ENCODE peak calls at places on chromosomes 7 and 10, in seven cellular contexts. F, G, Z, W, Y, K and T are unnamed samples.

GRCh38 chr7:139494835-139495568 is 11.5 kb upstream of the KLRG2 start:
- DNase-seq in F (no peak), G (no peak), Z (no peak), W (no peak), Y (no peak), K (no peak), T (no peak)

GRCh38 chr7:100852048-100852872 is at the start of gene SLC12A9:
- DNase-seq in F (peak; percentile 90), G (peak; percentile 85), Z (peak; percentile 81), W (peak; percentile 98), Y (peak; percentile 83), K (peak; percentile 89), T (peak; percentile 89)

GRCh38 chr10:101062231-101063161 is 707 bp downstream of the KAZALD1 start:
- DNase-seq in F (peak; percentile 76), G (peak; percentile 43), Z (no peak), W (peak; percentile 71), Y (no peak), K (peak; percentile 43), T (peak; percentile 58)

GRCh38 chr10:110946496-110946895 is 27.1 kb downstream of the SHOC2 start:
- DNase-seq in F (no peak), G (no peak), Z (no peak), W (no peak), Y (no peak), K (peak; percentile 36), T (no peak)

GRCh38 chr7:132402751-132403245 is 173.5 kb downstream of the PLXNA4 start:
- DNase-seq in F (no peak), G (no peak), Z (no peak), W (no peak), Y (peak; percentile 53), K (no peak), T (peak; percentile 11)

GRCh38 chr10:4488924-4489323 is 337.1 kb upstream of the AKR1E2 start:
- DNase-seq in F (no peak), G (peak; percentile 21), Z (no peak), W (no peak), Y (no peak), K (no peak), T (no peak)

GRCh38 chr10:97024181-97025073 is 161.3 kb downstream of the SLIT1 start:
- DNase-seq in F (no peak), G (peak; percentile 93), Z (no peak), W (peak; percentile 70), Y (no peak), K (peak; percentile 80), T (peak; percentile 43)

GRCh38 chr7:23700058-23700457 is 10.0 kb upstream of the STK31 start:
- DNase-seq in F (no peak), G (no peak), Z (no peak), W (no peak), Y (no peak), K (no peak), T (no peak)

GRCh38 chr7:90816511-90817142 is 220.5 kb downstream of the CDK14 start:
- DNase-seq in F (no peak), G (peak; percentile 96), Z (peak; percentile 64), W (no peak), Y (no peak), K (peak; percentile 97), T (peak; percentile 96)

DNA sequence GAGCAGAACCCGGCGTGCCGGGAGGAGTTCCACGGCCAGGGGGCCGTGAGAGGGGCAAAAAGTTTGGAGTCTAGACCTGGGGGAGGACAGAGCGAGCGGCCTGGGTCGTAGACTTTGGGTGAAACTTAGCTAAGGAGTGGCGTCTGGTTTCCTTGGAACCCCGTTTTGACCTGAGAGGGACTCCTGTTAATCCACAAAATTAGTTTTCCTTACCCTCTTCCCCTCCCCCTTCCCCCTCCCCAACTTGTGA is 568 bp downstream of the MARCHF5 start:
- DNase-seq in F (no peak), G (no peak), Z (no peak), W (peak; percentile 20), Y (no peak), K (no peak), T (no peak)
- H3K4me3 ChIP-seq in F (peak overlapping the region; percentile 82), G (peak overlapping the region; percentile 76), Z (peak overlapping the region; percentile 94), W (peak overlapping the region; percentile 81), Y (peak overlapping the region; percentile 80), K (peak overlapping the region; percentile 95), T (peak overlapping the region; percentile 96)

GRCh38 chr10:17801507-17801906 is 7.6 kb upstream of the MRC1 start:
- DNase-seq in F (no peak), G (no peak), Z (no peak), W (no peak), Y (no peak), K (no peak), T (no peak)
- TF ChIP-seq CTCF in F (no peak), G (no peak), Z (peak; percentile 27), W (peak; percentile 16), Y (no peak), K (no peak), T (no peak)

GRCh38 chr7:101912711-101913110 is 95.3 kb downstream of the CUX1 start:
- DNase-seq in F (no peak), G (peak; percentile 35), Z (no peak), W (no peak), Y (no peak), K (peak; percentile 55), T (peak; percentile 99)
- H3K4me3 ChIP-seq in F (no peak overlapping the region), G (no peak overlapping the region), Z (no peak overlapping the region), W (no peak overlapping the region), Y (no peak overlapping the region), K (no peak overlapping the region), T (peak overlapping the region; percentile 48)

GRCh38 chr10:103870503-103870902 is 15.1 kb upstream of the SH3PXD2A start:
- DNase-seq in F (no peak), G (peak; percentile 40), Z (no peak), W (no peak), Y (peak; percentile 82), K (no peak), T (peak; percentile 60)
- TF ChIP-seq CTCF in F (no peak), G (no peak), Z (peak; percentile 10), W (no peak), Y (peak; percentile 32), K (peak; percentile 4), T (no peak)

GRCh38 chr10:21726601-21727295 is 192.7 kb downstream of the MLLT10 start:
- DNase-seq in F (no peak), G (peak; percentile 26), Z (no peak), W (no peak), Y (no peak), K (no peak), T (no peak)
- H3K4me3 ChIP-seq in F (no peak overlapping the region), G (no peak overlapping the region), Z (no peak overlapping the region), W (no peak overlapping the region), Y (no peak overlapping the region), K (no peak overlapping the region), T (no peak overlapping the region)

DNA sequence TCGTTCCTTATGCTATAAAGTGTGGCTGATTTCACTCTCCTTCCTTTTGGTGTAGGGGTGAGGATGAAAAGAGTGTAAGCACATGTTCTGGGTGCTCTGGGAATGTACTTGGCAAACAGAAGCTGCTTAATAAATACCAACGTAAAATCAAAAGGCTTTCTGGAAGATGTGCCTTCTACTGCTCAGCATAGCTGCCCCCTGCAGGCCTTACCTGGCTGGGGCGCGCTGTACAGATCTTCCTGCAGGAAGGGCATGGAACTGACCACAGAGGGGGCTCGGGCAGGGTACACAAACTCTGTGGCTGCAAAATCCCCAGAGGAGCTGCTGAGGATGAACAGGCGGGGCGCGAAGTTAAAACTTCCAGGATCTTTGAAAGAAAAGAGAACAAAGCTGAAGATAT is 169.4 kb downstream of the SVIL start:
- DNase-seq in F (no peak), G (no peak), Z (no peak), W (no peak), Y (no peak), K (no peak), T (no peak)
- TF ChIP-seq CTCF in F (no peak), G (peak; percentile 4), Z (peak; percentile 66), W (peak; percentile 16), Y (no peak), K (peak; percentile 34), T (peak; percentile 30)

GRCh38 chr7:143980746-143981510 is 19.2 kb upstream of the OR6B1 start:
- DNase-seq in F (no peak), G (no peak), Z (no peak), W (no peak), Y (no peak), K (peak; percentile 54), T (no peak)

GRCh38 chr7:143979999-143980398 is 20.1 kb upstream of the OR6B1 start:
- DNase-seq in F (peak; percentile 31), G (no peak), Z (no peak), W (no peak), Y (no peak), K (peak; percentile 17), T (peak; percentile 12)

GRCh38 chr7:143979359-143979758 is 20.8 kb upstream of the OR6B1 start:
- DNase-seq in F (no peak), G (peak; percentile 54), Z (no peak), W (peak; percentile 12), Y (no peak), K (peak; percentile 91), T (peak; percentile 56)

GRCh38 chr7:143975617-143976016 is 21.0 kb downstream of the OR2F1 start:
- DNase-seq in F (no peak), G (peak; percentile 31), Z (peak; percentile 29), W (peak; percentile 9), Y (no peak), K (peak; percentile 25), T (no peak)

DNA sequence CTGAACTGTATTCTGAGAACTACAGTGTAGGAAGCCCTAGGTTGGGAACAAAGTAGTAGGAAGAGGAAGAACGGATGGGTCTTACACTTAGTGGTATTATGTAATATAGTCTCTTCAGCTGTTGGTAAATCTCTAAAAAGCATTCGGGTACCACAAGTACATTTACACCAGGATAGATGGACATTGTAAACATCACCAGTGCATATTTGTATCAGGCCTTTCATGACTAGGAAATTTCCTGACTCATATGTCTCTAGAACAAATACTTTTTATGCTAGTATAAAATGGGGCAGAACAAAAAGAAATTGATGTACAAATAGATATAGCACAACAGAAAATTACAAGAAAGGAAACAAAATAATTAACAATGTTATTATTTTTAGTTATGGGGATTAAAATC is 21.5 kb upstream of the OR6B1 start:
- DNase-seq in F (no peak), G (no peak), Z (no peak), W (no peak), Y (no peak), K (peak; percentile 55), T (no peak)
- H3K4me3 ChIP-seq in F (no peak overlapping the region), G (no peak overlapping the region), Z (no peak overlapping the region), W (no peak overlapping the region), Y (no peak overlapping the region), K (no peak overlapping the region), T (no peak overlapping the region)

GRCh38 chr7:45872116-45873034 is 507 bp downstream of the CCDC201 start:
- DNase-seq in F (no peak), G (no peak), Z (no peak), W (no peak), Y (no peak), K (peak; percentile 28), T (no peak)
- TF ChIP-seq CTCF in F (no peak), G (peak; percentile 43), Z (peak; percentile 85), W (peak; percentile 57), Y (no peak), K (peak; percentile 71), T (peak; percentile 53)

GRCh38 chr7:20700491-20701231 is 85.2 kb downstream of the ABCB5 start:
- DNase-seq in F (no peak), G (no peak), Z (no peak), W (no peak), Y (no peak), K (no peak), T (no peak)
- H3K4me3 ChIP-seq in F (no peak overlapping the region), G (no peak overlapping the region), Z (no peak overlapping the region), W (no peak overlapping the region), Y (no peak overlapping the region), K (no peak overlapping the region), T (no peak overlapping the region)

DNA sequence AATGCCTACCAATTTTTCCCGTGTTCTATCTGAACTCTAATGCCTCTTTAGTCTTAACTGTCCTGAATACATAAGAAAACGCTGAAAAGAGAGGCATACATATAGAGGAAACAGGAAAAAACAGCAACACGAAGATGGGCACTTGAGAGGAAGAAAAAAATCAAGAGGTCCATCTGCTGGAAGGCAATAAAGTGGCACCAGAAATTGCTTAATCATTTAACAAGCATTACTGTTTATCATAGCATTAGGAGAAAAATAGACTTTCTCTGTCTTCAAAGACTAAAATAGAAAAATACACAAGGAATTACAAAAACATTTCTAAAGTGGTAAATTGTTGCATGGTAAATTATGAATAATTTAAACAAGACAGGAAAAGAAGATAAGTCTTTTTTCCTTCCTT is 35.0 kb downstream of the NSUN6 start:
- DNase-seq in F (no peak), G (no peak), Z (no peak), W (no peak), Y (no peak), K (peak; percentile 22), T (peak; percentile 66)
- TF ChIP-seq CTCF in F (no peak), G (no peak), Z (no peak), W (peak; percentile 53), Y (no peak), K (no peak), T (peak; percentile 27)